ENCODE peak calls at places on chromosome 10, in nine cellular contexts. T is KG1; P is KBM-7; X is naive B cell; E is stimulated activated CD4-positive, alpha-beta T cell treated with anti-CD3 and anti-CD28 coated beads, TNF-alpha, amount 100 ng/mL, for 1 hour; L is RCC 7860; S is endothelial cell of umbilical vein; W is M059J; G is naive thymus-derived CD8-positive, alpha-beta T cell. M is an unnamed sample.

GRCh38 chr10:44416021-44416758 is 31.3 kb upstream of the CXCL12 start:
- DNase-seq in T (no peak), P (no peak), X (no peak), E (no peak), L (no peak), S (no peak), W (no peak), G (no peak), M (no peak)

GRCh38 chr10:32377458-32378370 is 30.8 kb upstream of the EPC1 start:
- DNase-seq in T (peak), P (peak), X (peak), E (no peak), L (peak), S (peak), W (peak), G (no peak), M (no peak)

GRCh38 chr10:80468002-80468401 is 13.9 kb downstream of the TSPAN14 start:
- DNase-seq in T (no peak), P (peak), X (no peak), E (peak), L (no peak), S (peak), W (no peak), G (peak), M (no peak)

GRCh38 chr10:124092270-124093075 is 925 bp downstream of the CHST15 start:
- DNase-seq in T (peak), P (no peak), X (peak), E (no peak), L (peak), S (peak), W (peak), G (peak), M (no peak)

GRCh38 chr10:22539579-22540160 is 174.7 kb downstream of the PIP4K2A start:
- DNase-seq in T (no peak), P (no peak), X (no peak), E (no peak), L (no peak), S (no peak), W (no peak), G (no peak), M (no peak)

GRCh38 chr10:89207801-89208551 is 859 bp upstream of the CH25H start:
- DNase-seq in T (no peak), P (peak), X (peak), E (no peak), L (no peak), S (no peak), W (peak), G (no peak), M (no peak)

GRCh38 chr10:4391683-4392082 is 434.3 kb upstream of the AKR1E2 start:
- DNase-seq in T (no peak), P (peak), X (no peak), E (no peak), L (no peak), S (peak), W (no peak), G (no peak), M (no peak)

GRCh38 chr10:91944880-91945630 is 21.5 kb downstream of the BTAF1 start:
- DNase-seq in T (no peak), P (no peak), X (no peak), E (no peak), L (peak), S (no peak), W (peak), G (no peak), M (no peak)

GRCh38 chr10:34804306-34804705 is 10.8 kb downstream of the PARD3 start:
- DNase-seq in T (no peak), P (no peak), X (no peak), E (no peak), L (peak), S (no peak), W (peak), G (no peak), M (no peak)

GRCh38 chr10:90023950-90024349 is 322.6 kb downstream of the KIF20B start:
- DNase-seq in T (no peak), P (no peak), X (no peak), E (no peak), L (no peak), S (no peak), W (peak), G (no peak), M (no peak)

GRCh38 chr10:6382081-6382480 is 179.3 kb downstream of the PFKFB3 start:
- DNase-seq in T (peak), P (peak), X (peak), E (peak), L (no peak), S (peak), W (peak), G (peak), M (no peak)

GRCh38 chr10:112375721-112376577 is 2.0 kb downstream of the ACSL5 start:
- DNase-seq in T (peak), P (peak), X (peak), E (peak), L (peak), S (peak), W (peak), G (peak), M (no peak)

GRCh38 chr10:75107756-75108683 is 3.4 kb upstream of the SAMD8 start:
- DNase-seq in T (no peak), P (no peak), X (no peak), E (no peak), L (no peak), S (no peak), W (no peak), G (no peak), M (no peak)

GRCh38 chr10:78931333-78932083 is 137.3 kb upstream of the ZMIZ1 start:
- DNase-seq in T (no peak), P (no peak), X (no peak), E (no peak), L (peak), S (peak), W (peak), G (no peak), M (peak)

GRCh38 chr10:68717435-68717834 is 3.6 kb upstream of the CCAR1 start:
- DNase-seq in T (no peak), P (no peak), X (no peak), E (no peak), L (no peak), S (no peak), W (no peak), G (no peak), M (no peak)

GRCh38 chr10:102504179-102504975 is 605 bp downstream of the SUFU start:
- DNase-seq in T (no peak), P (peak), X (no peak), E (no peak), L (no peak), S (peak), W (peak), G (no peak), M (no peak)

GRCh38 chr10:49213211-49213610 is 25.0 kb upstream of the TMEM273 start:
- DNase-seq in T (no peak), P (no peak), X (no peak), E (no peak), L (no peak), S (no peak), W (no peak), G (no peak), M (no peak)

GRCh38 chr10:91054325-91054724 is 133.4 kb upstream of the ANKRD1 start:
- DNase-seq in T (no peak), P (no peak), X (no peak), E (no peak), L (no peak), S (peak), W (peak), G (no peak), M (peak)

M was measured in kidney epithelial cell.